ENCODE peak calls at places on chromosome 15, in ten cellular contexts. U, Q, M, Y, S, H, C, P, G and K are unnamed samples.
A peak's percentile ranks its signal among the peaks of the same experiment; 100 is the strongest.

GRCh38 chr15:90342655-90343054 is 9.4 kb upstream of the ZNF774 start:
- DNase-seq in U (no peak), Q (no peak), M (no peak), Y (no peak), S (no peak), H (no peak), C (peak; percentile 36), P (peak; percentile 53), G (no peak), K (no peak)

GRCh38 chr15:77032052-77032646 is 37.2 kb downstream of the PSTPIP1 start:
- DNase-seq in U (peak; percentile 4), Q (no peak), M (no peak), Y (no peak), S (no peak), H (peak; percentile 11), C (no peak), P (no peak), G (peak; percentile 13), K (no peak)

GRCh38 chr15:38260077-38260476 is 7.4 kb downstream of the SPRED1 start:
- DNase-seq in U (no peak), Q (no peak), M (no peak), Y (no peak), S (no peak), H (no peak), C (no peak), P (no peak), G (no peak), K (no peak)

GRCh38 chr15:80012060-80012726 is 41.2 kb upstream of the BCL2A1 start:
- DNase-seq in U (no peak), Q (no peak), M (no peak), Y (no peak), S (no peak), H (no peak), C (no peak), P (no peak), G (no peak), K (no peak)

GRCh38 chr15:49044761-49045571 is 1.3 kb downstream of the SECISBP2L start:
- DNase-seq in U (no peak), Q (no peak), M (no peak), Y (no peak), S (no peak), H (no peak), C (peak; percentile 12), P (no peak), G (no peak), K (no peak)

GRCh38 chr15:68709826-68710225 is 110.9 kb downstream of the ANP32A start:
- DNase-seq in U (no peak), Q (no peak), M (no peak), Y (no peak), S (no peak), H (no peak), C (no peak), P (no peak), G (no peak), K (no peak)

GRCh38 chr15:89130194-89130593 is 41.9 kb downstream of the ABHD2 start:
- DNase-seq in U (no peak), Q (no peak), M (no peak), Y (no peak), S (no peak), H (no peak), C (peak; percentile 80), P (no peak), G (no peak), K (no peak)

GRCh38 chr15:39580630-39581500 is at the start of gene THBS1:
- DNase-seq in U (peak; percentile 62), Q (no peak), M (peak; percentile 13), Y (peak; percentile 18), S (peak; percentile 82), H (peak; percentile 67), C (peak; percentile 98), P (peak; percentile 92), G (peak; percentile 96), K (peak; percentile 77)

GRCh38 chr15:66961407-66961884 is 104.0 kb upstream of the SMAD3 start:
- DNase-seq in U (no peak), Q (no peak), M (no peak), Y (no peak), S (no peak), H (no peak), C (no peak), P (no peak), G (no peak), K (no peak)

GRCh38 chr15:58931985-58932384 is 1.5 kb downstream of the SLTM start:
- DNase-seq in U (no peak), Q (no peak), M (no peak), Y (no peak), S (peak; percentile 38), H (peak; percentile 67), C (peak; percentile 51), P (peak; percentile 35), G (no peak), K (no peak)

GRCh38 chr15:76866716-76867321 is 38.3 kb downstream of the SCAPER start:
- DNase-seq in U (peak; percentile 9), Q (no peak), M (no peak), Y (no peak), S (no peak), H (no peak), C (peak; percentile 43), P (no peak), G (no peak), K (no peak)

GRCh38 chr15:98646546-98647025 is 1.8 kb upstream of the IGF1R start:
- DNase-seq in U (no peak), Q (no peak), M (no peak), Y (no peak), S (no peak), H (no peak), C (no peak), P (no peak), G (no peak), K (no peak)

GRCh38 chr15:35857812-35858211 is 311.8 kb upstream of the DPH6 start:
- DNase-seq in U (no peak), Q (no peak), M (no peak), Y (no peak), S (no peak), H (no peak), C (no peak), P (no peak), G (no peak), K (no peak)

GRCh38 chr15:65101891-65102708 is 12.9 kb downstream of the UBAP1L start:
- DNase-seq in U (peak; percentile 56), Q (peak; percentile 12), M (no peak), Y (no peak), S (no peak), H (no peak), C (no peak), P (no peak), G (peak; percentile 66), K (peak; percentile 20)

GRCh38 chr15:58793862-58794261 is 22.8 kb downstream of the MINDY2 start:
- DNase-seq in U (no peak), Q (no peak), M (no peak), Y (no peak), S (peak; percentile 42), H (no peak), C (peak; percentile 2), P (no peak), G (no peak), K (no peak)

GRCh38 chr15:43748376-43748775 is 2.1 kb downstream of the PDIA3 start:
- DNase-seq in U (no peak), Q (no peak), M (no peak), Y (no peak), S (no peak), H (no peak), C (peak; percentile 7), P (no peak), G (no peak), K (no peak)

GRCh38 chr15:41048397-41048796 is 67.7 kb downstream of the INO80 start:
- DNase-seq in U (no peak), Q (no peak), M (no peak), Y (no peak), S (no peak), H (no peak), C (no peak), P (no peak), G (no peak), K (no peak)

GRCh38 chr15:28109626-28110415 is 10.7 kb upstream of the OCA2 start:
- DNase-seq in U (no peak), Q (no peak), M (no peak), Y (no peak), S (no peak), H (no peak), C (no peak), P (no peak), G (no peak), K (no peak)

GRCh38 chr15:71730277-71731144 is 79.8 kb upstream of the NR2E3 start:
- DNase-seq in U (peak; percentile 46), Q (no peak), M (peak; percentile 3), Y (no peak), S (peak; percentile 28), H (peak; percentile 70), C (peak; percentile 79), P (peak; percentile 69), G (peak; percentile 40), K (peak; percentile 51)

GRCh38 chr15:39124155-39124924 is 456.5 kb upstream of the THBS1 start:
- DNase-seq in U (no peak), Q (no peak), M (no peak), Y (no peak), S (no peak), H (peak; percentile 17), C (no peak), P (no peak), G (no peak), K (no peak)

GRCh38 chr15:96626936-96627577 is 296.6 kb downstream of the NR2F2 start:
- DNase-seq in U (no peak), Q (no peak), M (no peak), Y (no peak), S (peak; percentile 8), H (no peak), C (peak; percentile 9), P (peak; percentile 52), G (no peak), K (peak; percentile 41)

GRCh38 chr15:99326235-99326634 is 75.0 kb downstream of the LRRC28 start:
- DNase-seq in U (no peak), Q (no peak), M (no peak), Y (no peak), S (no peak), H (no peak), C (no peak), P (no peak), G (no peak), K (no peak)

GRCh38 chr15:73856458-73857192 is 16.7 kb upstream of the TBC1D21 start:
- DNase-seq in U (no peak), Q (no peak), M (no peak), Y (no peak), S (peak; percentile 17), H (no peak), C (no peak), P (no peak), G (no peak), K (no peak)

GRCh38 chr15:28103402-28103801 is 4.3 kb upstream of the OCA2 start:
- DNase-seq in U (no peak), Q (no peak), M (no peak), Y (no peak), S (no peak), H (no peak), C (no peak), P (no peak), G (no peak), K (peak; percentile 35)

GRCh38 chr15:56244811-56245576 is 1.3 kb upstream of the RFX7 start:
- DNase-seq in U (peak; percentile 9), Q (peak; percentile 20), M (peak; percentile 20), Y (no peak), S (peak; percentile 21), H (no peak), C (no peak), P (no peak), G (no peak), K (no peak)

GRCh38 chr15:35705030-35705884 is 159.3 kb upstream of the DPH6 start:
- DNase-seq in U (no peak), Q (no peak), M (no peak), Y (no peak), S (no peak), H (no peak), C (no peak), P (peak; percentile 47), G (no peak), K (no peak)

GRCh38 chr15:89514186-89514585 is 17.8 kb upstream of the RHCG start:
- DNase-seq in U (no peak), Q (no peak), M (no peak), Y (no peak), S (no peak), H (no peak), C (no peak), P (no peak), G (no peak), K (no peak)

GRCh38 chr15:90863987-90864386 is 4.4 kb upstream of the FURIN start:
- DNase-seq in U (no peak), Q (no peak), M (no peak), Y (no peak), S (no peak), H (no peak), C (no peak), P (no peak), G (no peak), K (no peak)